ENCODE peak calls at places on chromosome 13, in nine cellular contexts. W is tibial nerve, O is PC-3, A is colonic mucosa, E is stomach, J is B cell, M is NB4, N is thoracic aorta, D is WTC11. V is an unnamed sample.

GRCh38 chr13:35882722-35883497 is 248.3 kb downstream of the DCLK1 start:
- DNase-seq in W (no peak), O (peak), A (no peak), E (no peak), J (no peak), M (no peak), N (no peak), D (peak), V (no peak)

GRCh38 chr13:62524498-62524897 is 1108.8 kb upstream of the PCDH20 start:
- DNase-seq in W (no peak), O (no peak), A (no peak), E (no peak), J (no peak), M (no peak), N (no peak), D (no peak), V (no peak)

GRCh38 chr13:92097337-92097903 is 699.0 kb downstream of the GPC5 start:
- DNase-seq in W (no peak), O (no peak), A (no peak), E (no peak), J (no peak), M (peak), N (no peak), D (no peak), V (no peak)

GRCh38 chr13:31436478-31436877 is 236.7 kb downstream of the B3GLCT start:
- DNase-seq in W (no peak), O (no peak), A (no peak), E (no peak), J (no peak), M (no peak), N (no peak), D (no peak), V (no peak)

GRCh38 chr13:85828094-85828684 is 29.0 kb upstream of the SLITRK6 start:
- DNase-seq in W (no peak), O (peak), A (no peak), E (no peak), J (peak), M (peak), N (no peak), D (no peak), V (no peak)

GRCh38 chr13:94710881-94711560 is 1.3 kb downstream of the SOX21 start:
- DNase-seq in W (no peak), O (peak), A (no peak), E (no peak), J (no peak), M (no peak), N (no peak), D (peak), V (no peak)

GRCh38 chr13:41565221-41565620 is 107.9 kb downstream of the RGCC start:
- DNase-seq in W (no peak), O (no peak), A (no peak), E (no peak), J (no peak), M (no peak), N (no peak), D (no peak), V (no peak)

GRCh38 chr13:33134213-33134612 is 118.0 kb downstream of the KL start:
- DNase-seq in W (no peak), O (no peak), A (no peak), E (no peak), J (no peak), M (no peak), N (no peak), D (no peak), V (no peak)

GRCh38 chr13:76454991-76455390 is 431.2 kb downstream of the KCTD12 start:
- DNase-seq in W (no peak), O (no peak), A (no peak), E (no peak), J (no peak), M (no peak), N (no peak), D (no peak), V (no peak)

GRCh38 chr13:33281951-33282595 is 3.5 kb downstream of the STARD13 start:
- DNase-seq in W (no peak), O (peak), A (no peak), E (no peak), J (no peak), M (no peak), N (no peak), D (no peak), V (no peak)

GRCh38 chr13:31365630-31366029 is 165.9 kb downstream of the B3GLCT start:
- DNase-seq in W (no peak), O (no peak), A (no peak), E (no peak), J (no peak), M (no peak), N (no peak), D (no peak), V (no peak)

GRCh38 chr13:99811067-99811715 is 160.4 kb downstream of the ZIC5 start:
- DNase-seq in W (no peak), O (no peak), A (no peak), E (no peak), J (no peak), M (no peak), N (no peak), D (no peak), V (no peak)

GRCh38 chr13:72132065-72132464 is 265.1 kb upstream of the DACH1 start:
- DNase-seq in W (no peak), O (no peak), A (no peak), E (no peak), J (no peak), M (no peak), N (no peak), D (no peak), V (no peak)

GRCh38 chr13:40982772-40983171 is 36.3 kb downstream of the ELF1 start:
- DNase-seq in W (no peak), O (no peak), A (peak), E (no peak), J (peak), M (peak), N (no peak), D (no peak), V (no peak)

GRCh38 chr13:32905063-32905863 is 111.0 kb upstream of the KL start:
- DNase-seq in W (no peak), O (peak), A (no peak), E (no peak), J (peak), M (peak), N (no peak), D (no peak), V (no peak)

GRCh38 chr13:68551701-68552522 is 1321.8 kb upstream of the PCDH9 start:
- DNase-seq in W (no peak), O (peak), A (no peak), E (no peak), J (peak), M (no peak), N (no peak), D (no peak), V (no peak)

GRCh38 chr13:62643799-62644484 is 1228.3 kb upstream of the PCDH20 start:
- DNase-seq in W (no peak), O (no peak), A (no peak), E (no peak), J (no peak), M (no peak), N (no peak), D (peak), V (no peak)

GRCh38 chr13:102325321-102325720 is 76.5 kb downstream of the FGF14 start:
- DNase-seq in W (no peak), O (no peak), A (no peak), E (no peak), J (no peak), M (no peak), N (no peak), D (no peak), V (no peak)

GRCh38 chr13:98293103-98293502 is 116.0 kb upstream of the RNF113B start:
- DNase-seq in W (no peak), O (peak), A (no peak), E (peak), J (no peak), M (no peak), N (no peak), D (no peak), V (no peak)

GRCh38 chr13:106507560-106508274 is 27.7 kb downstream of the EFNB2 start:
- DNase-seq in W (no peak), O (peak), A (no peak), E (no peak), J (no peak), M (peak), N (no peak), D (no peak), V (no peak)

GRCh38 chr13:30111810-30112209 is 195.5 kb downstream of the KATNAL1 start:
- DNase-seq in W (no peak), O (no peak), A (no peak), E (no peak), J (no peak), M (peak), N (no peak), D (peak), V (no peak)
- TF ChIP-seq CTCF in W (no peak), O (peak), A (no peak), E (no peak), J (no peak), M (peak), N (no peak), D (peak), V (no peak)

GRCh38 chr13:73286177-73286576 is 227.4 kb downstream of the KLF5 start:
- DNase-seq in W (no peak), O (no peak), A (no peak), E (no peak), J (no peak), M (no peak), N (no peak), D (no peak), V (no peak)
- TF ChIP-seq CTCF in W (no peak), O (no peak), A (no peak), E (no peak), J (no peak), M (no peak), N (no peak), D (no peak), V (no peak)

GRCh38 chr13:26254583-26255102 is 714 bp downstream of the CDK8 start:
- DNase-seq in W (no peak), O (peak), A (peak), E (peak), J (peak), M (peak), N (peak), D (peak), V (peak)
- TF ChIP-seq CTCF in W (no peak), O (no peak), A (no peak), E (no peak), J (no peak), M (no peak), N (no peak), D (no peak), V (no peak)

GRCh38 chr13:39209731-39210633 is 171.7 kb downstream of the NHLRC3 start:
- DNase-seq in W (no peak), O (no peak), A (no peak), E (no peak), J (no peak), M (no peak), N (no peak), D (no peak), V (no peak)

GRCh38 chr13:39215971-39216370 is 177.7 kb downstream of the NHLRC3 start:
- DNase-seq in W (no peak), O (no peak), A (no peak), E (no peak), J (no peak), M (no peak), N (no peak), D (no peak), V (no peak)

DNA sequence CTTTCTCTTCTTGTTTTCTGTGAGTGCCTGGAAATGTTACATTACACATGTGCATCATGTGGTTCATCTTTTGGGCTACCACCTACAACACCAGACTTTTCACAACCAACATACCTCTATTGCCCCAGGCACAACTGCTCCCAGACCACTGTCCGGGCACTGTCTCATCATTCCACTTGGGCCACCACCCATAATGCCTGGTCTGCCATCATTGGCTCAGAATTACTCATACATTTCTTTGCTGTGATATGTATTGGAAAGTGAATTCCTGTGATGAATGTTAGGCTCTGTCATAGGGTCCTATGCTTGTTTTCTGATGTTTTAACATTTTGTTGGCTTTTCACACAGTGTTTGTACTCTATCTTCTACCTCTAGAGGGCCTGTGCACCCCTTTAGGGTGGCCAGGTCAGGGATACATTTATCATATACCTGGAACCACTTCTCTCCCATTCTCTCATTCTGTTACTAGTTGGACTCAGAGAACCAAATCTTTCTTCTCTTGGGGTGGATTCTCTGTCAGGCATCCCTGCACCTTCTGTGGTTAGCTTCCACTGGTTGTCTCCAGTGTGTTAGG is 172.8 kb downstream of the NHLRC3 start:
- DNase-seq in W (no peak), O (no peak), A (no peak), E (no peak), J (no peak), M (no peak), N (no peak), D (no peak), V (no peak)
- TF ChIP-seq CTCF in W (no peak), O (peak), A (no peak), E (no peak), J (no peak), M (no peak), N (no peak), D (no peak), V (no peak)

DNA sequence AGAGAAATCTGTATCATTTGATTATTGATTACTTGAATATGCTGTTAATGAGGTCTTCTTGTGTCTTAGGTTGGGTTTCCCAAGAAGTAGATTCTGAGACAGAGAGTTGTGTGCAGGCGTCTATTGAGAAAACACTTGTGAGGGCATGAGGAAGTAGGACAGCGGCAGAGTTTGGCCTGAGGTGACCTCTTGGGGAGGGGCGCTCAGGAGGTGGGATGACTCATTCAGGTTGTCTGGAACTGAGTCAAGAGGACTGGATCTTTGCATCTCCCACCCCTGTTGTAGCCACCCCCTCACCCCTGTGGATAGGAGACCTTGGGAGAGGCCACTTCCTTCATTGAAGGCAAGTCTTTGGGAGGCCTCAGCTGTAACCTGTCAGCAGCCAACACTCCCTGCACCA is 35.2 kb upstream of the WDFY2 start:
- DNase-seq in W (no peak), O (no peak), A (no peak), E (no peak), J (no peak), M (peak), N (no peak), D (no peak), V (no peak)
- TF ChIP-seq CTCF in W (no peak), O (no peak), A (no peak), E (no peak), J (no peak), M (no peak), N (no peak), D (no peak), V (no peak)

DNA sequence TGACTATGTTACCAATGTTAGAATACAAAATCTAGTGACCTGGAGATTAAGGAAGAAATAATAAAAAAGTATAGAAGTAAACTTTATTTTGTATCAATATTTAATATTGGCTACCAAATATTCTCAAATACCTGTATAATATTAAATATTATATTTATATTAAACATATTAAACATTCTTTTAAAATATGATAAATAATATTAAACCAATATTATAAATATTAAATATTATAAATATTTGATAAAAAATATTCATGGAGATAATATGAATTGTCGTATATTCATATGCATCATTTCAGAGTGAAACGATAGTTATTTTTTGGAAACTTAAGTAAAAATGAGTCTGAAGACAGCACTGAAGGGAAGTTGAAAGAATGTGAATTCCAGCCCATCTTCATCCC is 571.2 kb upstream of the KLF12 start:
- DNase-seq in W (no peak), O (no peak), A (no peak), E (no peak), J (no peak), M (no peak), N (no peak), D (no peak), V (no peak)
- TF ChIP-seq CTCF in W (no peak), O (no peak), A (no peak), E (no peak), J (no peak), M (no peak), N (no peak), D (no peak), V (no peak)

GRCh38 chr13:24277721-24278120 is 31.7 kb upstream of the C1QTNF9 start:
- DNase-seq in W (no peak), O (no peak), A (no peak), E (no peak), J (no peak), M (no peak), N (no peak), D (no peak), V (no peak)

GRCh38 chr13:24274452-24274971 is 34.9 kb upstream of the C1QTNF9 start:
- DNase-seq in W (no peak), O (no peak), A (no peak), E (peak), J (peak), M (no peak), N (no peak), D (no peak), V (peak)

GRCh38 chr13:24273926-24274325 is 35.5 kb upstream of the C1QTNF9 start:
- DNase-seq in W (no peak), O (no peak), A (no peak), E (no peak), J (no peak), M (no peak), N (no peak), D (no peak), V (no peak)

GRCh38 chr13:24275041-24275440 is 34.3 kb upstream of the C1QTNF9 start:
- DNase-seq in W (no peak), O (no peak), A (no peak), E (peak), J (no peak), M (no peak), N (no peak), D (no peak), V (no peak)

GRCh38 chr13:24276310-24276709 is 33.1 kb upstream of the C1QTNF9 start:
- DNase-seq in W (no peak), O (no peak), A (no peak), E (no peak), J (peak), M (peak), N (no peak), D (no peak), V (no peak)
- TF ChIP-seq CTCF in W (no peak), O (no peak), A (no peak), E (no peak), J (no peak), M (no peak), N (no peak), D (no peak), V (no peak)

DNA sequence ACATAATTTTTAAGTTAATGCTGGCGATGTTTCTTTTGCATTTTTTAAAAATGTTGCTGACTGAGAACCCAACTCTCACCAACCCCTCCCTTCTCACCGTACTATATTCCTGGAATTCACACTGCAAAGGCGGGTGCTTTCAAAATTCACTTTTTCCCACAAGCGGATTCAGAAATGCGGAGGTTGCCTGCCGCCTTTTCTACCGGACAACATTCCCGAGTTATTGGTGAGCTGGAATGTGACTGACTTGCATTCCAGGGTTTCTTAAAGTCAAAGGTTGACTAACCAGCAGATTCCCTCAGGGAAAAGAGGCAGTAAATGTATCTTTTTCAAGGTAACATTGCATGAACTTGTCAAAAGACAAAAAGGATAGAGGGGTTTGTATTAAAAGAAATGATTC is 113.3 kb downstream of the RAB20 start:
- DNase-seq in W (no peak), O (peak), A (no peak), E (no peak), J (no peak), M (no peak), N (no peak), D (no peak), V (no peak)
- TF ChIP-seq CTCF in W (no peak), O (no peak), A (no peak), E (no peak), J (no peak), M (no peak), N (no peak), D (no peak), V (no peak)

GRCh38 chr13:28751210-28751935 is 32.6 kb upstream of the SLC46A3 start:
- DNase-seq in W (no peak), O (no peak), A (no peak), E (no peak), J (no peak), M (no peak), N (no peak), D (no peak), V (no peak)

GRCh38 chr13:28754698-28755545 is 36.2 kb upstream of the SLC46A3 start:
- DNase-seq in W (no peak), O (peak), A (peak), E (no peak), J (peak), M (peak), N (no peak), D (peak), V (no peak)

GRCh38 chr13:28753946-28754345 is 35.2 kb upstream of the SLC46A3 start:
- DNase-seq in W (no peak), O (no peak), A (no peak), E (no peak), J (no peak), M (no peak), N (no peak), D (no peak), V (no peak)

GRCh38 chr13:28755546-28755870 is 36.7 kb upstream of the SLC46A3 start:
- DNase-seq in W (no peak), O (no peak), A (no peak), E (no peak), J (no peak), M (no peak), N (no peak), D (no peak), V (no peak)

GRCh38 chr13:28753208-28753892 is 34.6 kb upstream of the SLC46A3 start:
- DNase-seq in W (peak), O (peak), A (peak), E (peak), J (no peak), M (peak), N (peak), D (peak), V (no peak)
- TF ChIP-seq CTCF in W (no peak), O (no peak), A (no peak), E (no peak), J (no peak), M (no peak), N (no peak), D (no peak), V (no peak)

GRCh38 chr13:67366533-67366932 is 136.4 kb upstream of the PCDH9 start:
- DNase-seq in W (no peak), O (peak), A (no peak), E (no peak), J (no peak), M (no peak), N (no peak), D (no peak), V (no peak)
- TF ChIP-seq CTCF in W (no peak), O (peak), A (no peak), E (no peak), J (no peak), M (no peak), N (no peak), D (no peak), V (no peak)

V was measured in natural killer cell.